ENCODE peak calls at places on chromosome 1, in nine cellular contexts. A is tibial nerve; W is CD8-positive, alpha-beta T cell; T is cardiac muscle cell; G is PC-9; S is right atrium auricular region; V is osteoblast; O is heart left ventricle; N is right lobe of liver. M is an unnamed sample.
A peak's percentile ranks its signal among the peaks of the same experiment; 100 is the strongest.

GRCh38 chr1:240914506-240914905 is 302.6 kb upstream of the GREM2 start:
- DNase-seq in V (no peak), G (no peak), A (no peak), W (no peak), T (no peak), O (no peak), S (no peak), N (no peak), M (no peak)

GRCh38 chr1:23371987-23372386 is 2.4 kb upstream of the ZNF436 start:
- DNase-seq in T (no peak), O (no peak), A (no peak), N (no peak), V (no peak), G (no peak), S (no peak), W (no peak), M (no peak)

GRCh38 chr1:207818971-207819451 is 67.2 kb downstream of the CD46 start:
- DNase-seq in O (no peak), T (no peak), V (peak; percentile 99), W (no peak), S (peak; percentile 64), N (no peak), A (no peak), G (peak; percentile 45), M (no peak)

GRCh38 chr1:68121536-68121935 is 71.1 kb upstream of the DIRAS3 start:
- DNase-seq in W (no peak), N (no peak), O (no peak), G (no peak), A (no peak), S (no peak), T (no peak), V (peak; percentile 59), M (no peak)

GRCh38 chr1:212600980-212601379 is 7.6 kb upstream of the ATF3 start:
- DNase-seq in V (no peak), A (no peak), N (no peak), W (no peak), S (no peak), O (no peak), G (no peak), T (no peak), M (no peak)

GRCh38 chr1:57421366-57421765 is 2.5 kb downstream of the DAB1 start:
- DNase-seq in O (no peak), W (no peak), A (no peak), G (no peak), N (no peak), T (no peak), V (no peak), S (no peak), M (no peak)

GRCh38 chr1:168452329-168452728 is 91.5 kb downstream of the XCL2 start:
- DNase-seq in W (no peak), G (no peak), V (no peak), S (no peak), N (no peak), A (no peak), O (no peak), T (no peak), M (no peak)

GRCh38 chr1:154431586-154432373 is 26.6 kb downstream of the IL6R start:
- DNase-seq in V (peak; percentile 89), W (no peak), G (no peak), N (no peak), S (peak; percentile 86), A (no peak), T (no peak), O (no peak), M (no peak)

GRCh38 chr1:7366955-7367665 is 404.0 kb upstream of the VAMP3 start:
- DNase-seq in W (no peak), N (no peak), G (no peak), O (peak; percentile 33), V (no peak), A (no peak), S (no peak), T (no peak), M (no peak)

GRCh38 chr1:41642922-41643321 is 158.4 kb upstream of the EDN2 start:
- DNase-seq in S (no peak), V (no peak), T (no peak), O (no peak), N (no peak), A (no peak), W (no peak), G (no peak), M (no peak)

GRCh38 chr1:163186910-163187309 is 15.8 kb downstream of the RGS5 start:
- DNase-seq in V (no peak), A (no peak), O (no peak), T (no peak), S (no peak), N (no peak), W (no peak), G (no peak), M (no peak)

GRCh38 chr1:203272633-203273205 is 32.6 kb upstream of the BTG2 start:
- DNase-seq in T (no peak), S (no peak), V (no peak), G (no peak), A (no peak), N (no peak), W (no peak), O (no peak), M (no peak)

GRCh38 chr1:162019006-162019405 is 4.7 kb downstream of the OLFML2B start:
- DNase-seq in S (no peak), N (no peak), G (no peak), A (no peak), V (peak; percentile 86), W (no peak), O (no peak), T (no peak), M (peak; percentile 70)

GRCh38 chr1:84298336-84298687 is 3.2 kb upstream of the SAMD13 start:
- DNase-seq in T (peak; percentile 62), A (peak; percentile 19), S (no peak), G (peak; percentile 33), W (peak; percentile 48), V (peak; percentile 94), N (peak; percentile 64), O (peak; percentile 83), M (peak; percentile 58)

GRCh38 chr1:111690306-111690617 is 48.9 kb downstream of the INKA2 start:
- DNase-seq in N (no peak), O (no peak), W (no peak), A (no peak), G (peak; percentile 24), S (no peak), T (peak; percentile 81), V (peak; percentile 73), M (peak; percentile 43)

GRCh38 chr1:4511374-4511773 is 143.0 kb upstream of the AJAP1 start:
- DNase-seq in G (no peak), N (no peak), O (no peak), T (no peak), S (no peak), W (no peak), V (peak; percentile 56), A (no peak), M (no peak)

GRCh38 chr1:4512622-4513021 is 141.8 kb upstream of the AJAP1 start:
- DNase-seq in V (no peak), W (no peak), T (no peak), N (no peak), O (no peak), S (no peak), A (no peak), G (no peak), M (no peak)

GRCh38 chr1:4513326-4514114 is 140.9 kb upstream of the AJAP1 start:
- DNase-seq in G (no peak), W (no peak), N (no peak), S (no peak), T (no peak), A (no peak), O (no peak), V (peak; percentile 65), M (no peak)

GRCh38 chr1:4509206-4509605 is 145.2 kb upstream of the AJAP1 start:
- DNase-seq in T (no peak), V (no peak), A (no peak), S (no peak), G (no peak), N (no peak), O (no peak), W (no peak), M (no peak)

GRCh38 chr1:4510276-4510691 is 144.1 kb upstream of the AJAP1 start:
- DNase-seq in V (no peak), G (no peak), W (no peak), N (no peak), T (no peak), A (no peak), O (no peak), S (no peak), M (no peak)
- H3K4me1 ChIP-seq in V (no peaks in the 10 kb centered on the region), G (no peaks in the 10 kb centered on the region), W (no peaks in the 10 kb centered on the region), N (no peaks in the 10 kb centered on the region), T (no peaks in the 10 kb centered on the region), A (no peaks in the 10 kb centered on the region), O (peaks cover 12% of the 10 kb centered on the region), S (no peaks in the 10 kb centered on the region), M (no peaks in the 10 kb centered on the region)

GRCh38 chr1:235720544-235720943 is 71.0 kb upstream of the GNG4 start:
- DNase-seq in T (no peak), W (no peak), A (no peak), N (no peak), G (no peak), V (peak; percentile 60), O (no peak), S (no peak), M (no peak)
- H3K36me3 ChIP-seq in T (no peaks in the 10 kb centered on the region), W (peaks cover 30% of the 10 kb centered on the region), A (no peaks in the 10 kb centered on the region), N (peaks cover 28% of the 10 kb centered on the region), G (peaks cover 4% of the 10 kb centered on the region), V (peaks cover 22% of the 10 kb centered on the region), O (peaks cover 74% of the 10 kb centered on the region), S (peaks cover 28% of the 10 kb centered on the region), M (no peaks in the 10 kb centered on the region)

GRCh38 chr1:246332078-246332477 is 175.0 kb downstream of the SMYD3 start:
- DNase-seq in A (no peak), W (no peak), N (no peak), O (no peak), V (no peak), G (no peak), T (no peak), S (no peak), M (no peak)

GRCh38 chr1:246333855-246334254 is 173.2 kb downstream of the SMYD3 start:
- DNase-seq in T (no peak), N (no peak), W (no peak), A (no peak), O (no peak), G (no peak), S (no peak), V (no peak), M (no peak)

GRCh38 chr1:246335126-246335525 is 172.0 kb downstream of the SMYD3 start:
- DNase-seq in T (no peak), S (no peak), G (no peak), V (no peak), N (no peak), A (no peak), O (no peak), W (no peak), M (no peak)

GRCh38 chr1:246324711-246325110 is 182.4 kb downstream of the SMYD3 start:
- DNase-seq in W (no peak), A (no peak), T (no peak), G (no peak), S (no peak), O (no peak), V (no peak), N (no peak), M (no peak)

GRCh38 chr1:246329900-246330299 is 177.2 kb downstream of the SMYD3 start:
- DNase-seq in O (no peak), T (no peak), A (no peak), V (no peak), W (no peak), G (no peak), S (no peak), N (no peak), M (no peak)
- TF ChIP-seq CTCF in O (no peak), T (no peak), A (no peak), V (no peak), W (no peak), G (no peak), S (no peak), N (no peak), M (no peak)

GRCh38 chr1:12603224-12603623 is 14.8 kb downstream of the DHRS3 start:
- DNase-seq in A (no peak), W (no peak), V (no peak), O (no peak), S (no peak), G (no peak), T (no peak), N (no peak), M (no peak)
- H3K4me1 ChIP-seq in A (peaks cover 63% of the 10 kb centered on the region), W (peaks cover 36% of the 10 kb centered on the region), V (peaks cover 49% of the 10 kb centered on the region), O (peaks cover 72% of the 10 kb centered on the region), S (no peaks in the 10 kb centered on the region), G (peaks cover 66% of the 10 kb centered on the region), T (no peaks in the 10 kb centered on the region), N (no peaks in the 10 kb centered on the region), M (no peaks in the 10 kb centered on the region)

M was measured in BE2C.